ENCODE peak calls at places on chromosomes 7 and 10, in four cellular contexts. T, L, H and O are unnamed samples. For H3K4me1 and H3K27me3, the result is how much of the 10 kb centered on the place peaks cover.

GRCh38 chr7:155647734-155648133 is 3.3 kb downstream of the RBM33 start:
- DNase-seq in L (no peak), H (no peak), T (no peak), O (no peak)

GRCh38 chr7:889391-889790 is 13.0 kb downstream of the GET4 start:
- DNase-seq in T (no peak), L (no peak), H (no peak), O (no peak)

GRCh38 chr10:96764345-96764744 is 44.0 kb upstream of the PIK3AP1 start:
- DNase-seq in H (no peak), L (no peak), T (no peak), O (no peak)

GRCh38 chr7:94590526-94591162 is 65.3 kb downstream of the SGCE start:
- DNase-seq in T (no peak), H (no peak), L (no peak), O (no peak)

GRCh38 chr7:85716353-85716752 is 529.5 kb upstream of the SEMA3D start:
- DNase-seq in L (no peak), H (no peak), T (peak), O (no peak)

GRCh38 chr10:97805096-97805879 is 33.5 kb upstream of the SFRP5 start:
- DNase-seq in T (no peak), H (no peak), L (no peak), O (no peak)

GRCh38 chr10:3197354-3198003 is 24.9 kb upstream of the PITRM1 start:
- DNase-seq in H (peak), L (peak), T (peak), O (peak)

GRCh38 chr10:48384699-48384982 is 78.2 kb downstream of the MAPK8 start:
- DNase-seq in L (no peak), T (no peak), H (no peak), O (no peak)

GRCh38 chr7:132049462-132050304 is 493.3 kb upstream of the PODXL start:
- DNase-seq in H (peak), L (no peak), T (no peak), O (peak)

GRCh38 chr10:52146766-52147165 is 167.3 kb upstream of the DKK1 start:
- DNase-seq in L (no peak), H (no peak), T (no peak), O (no peak)

GRCh38 chr7:37198188-37198905 is 250.3 kb downstream of the ELMO1 start:
- DNase-seq in H (no peak), L (no peak), T (no peak), O (no peak)

GRCh38 chr7:11754123-11754522 is 77.9 kb downstream of the THSD7A start:
- DNase-seq in L (no peak), H (no peak), T (no peak), O (no peak)

GRCh38 chr10:70887804-70888800 is at the start of gene PCBD1:
- DNase-seq in H (peak), L (peak), T (peak), O (peak)

GRCh38 chr7:100584046-100584676 is 1.8 kb downstream of the LRCH4 start:
- DNase-seq in H (no peak), T (no peak), L (no peak), O (no peak)

GRCh38 chr10:103181244-103181643 is 11.8 kb downstream of the NT5C2 start:
- DNase-seq in L (no peak), T (no peak), H (no peak), O (peak)

GRCh38 chr10:89481662-89482061 is 53.7 kb downstream of the SLC16A12 start:
- DNase-seq in H (no peak), L (no peak), T (peak), O (no peak)

GRCh38 chr7:84950836-84951235 is 236.0 kb downstream of the SEMA3D start:
- DNase-seq in T (peak), L (no peak), H (no peak), O (no peak)

GRCh38 chr10:88272186-88272585 is 310.9 kb downstream of the RNLS start:
- DNase-seq in L (no peak), H (no peak), T (no peak), O (no peak)

GRCh38 chr10:132611986-132612385 is 74.4 kb downstream of the INPP5A start:
- DNase-seq in L (no peak), H (no peak), T (no peak), O (no peak)

GRCh38 chr10:4677296-4678021 is 148.5 kb upstream of the AKR1E2 start:
- DNase-seq in H (no peak), L (no peak), T (peak), O (no peak)

GRCh38 chr7:84040365-84040764 is 154.2 kb downstream of the SEMA3A start:
- DNase-seq in T (no peak), H (no peak), L (no peak), O (no peak)

GRCh38 chr10:60382946-60383681 is 6.6 kb downstream of the ANK3 start:
- DNase-seq in T (peak), H (no peak), L (no peak), O (no peak)

GRCh38 chr10:12981570-12981969 is 19.9 kb downstream of the CCDC3 start:
- DNase-seq in T (peak), H (no peak), L (no peak), O (no peak)

GRCh38 chr10:71397340-71398212 is 856 bp downstream of the CDH23 start:
- DNase-seq in T (no peak), L (no peak), H (no peak), O (no peak)

GRCh38 chr7:135571834-135572233 is 14.1 kb downstream of the NUP205 start:
- DNase-seq in T (no peak), H (no peak), L (no peak), O (no peak)

DNA sequence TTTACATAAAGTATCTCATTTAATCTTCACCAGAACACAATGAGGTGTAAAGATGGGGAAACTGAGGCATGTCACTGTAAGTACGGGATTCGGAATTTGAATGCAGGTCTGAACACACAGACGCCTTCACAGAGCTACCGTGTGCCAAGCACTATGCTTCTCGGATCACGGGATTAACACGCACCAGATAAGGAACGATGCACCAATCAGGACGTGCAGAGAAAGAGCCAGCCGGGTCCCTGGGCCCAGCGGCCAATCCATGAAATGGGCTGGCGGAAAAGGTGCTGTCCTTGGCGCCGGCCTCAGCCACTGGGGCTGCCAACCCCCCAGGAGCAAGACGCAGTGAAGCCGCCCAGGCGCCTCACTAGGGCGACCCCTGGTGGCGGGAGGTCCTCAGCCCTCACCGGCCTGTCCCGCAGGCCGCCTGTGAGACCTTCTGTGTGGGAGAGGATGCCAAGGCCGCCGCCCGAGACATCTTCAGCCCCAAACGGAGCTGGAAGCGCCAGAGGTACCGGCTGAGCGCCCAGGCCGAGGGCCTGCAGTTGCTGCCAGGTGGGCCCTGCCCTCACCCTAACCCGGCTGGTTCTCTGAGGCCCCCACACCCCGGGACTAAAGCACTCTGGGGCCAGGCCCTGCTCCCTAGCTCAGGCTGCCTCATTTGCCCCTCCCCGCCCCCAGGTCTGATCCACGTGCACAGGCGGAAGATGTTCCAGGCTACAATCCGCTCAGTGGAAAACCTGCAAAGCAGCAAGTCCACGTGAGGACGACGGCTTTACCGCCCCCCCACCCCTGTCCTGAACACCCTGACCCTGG is 15.6 kb downstream of the ATG9B start:
- DNase-seq in T (peak), H (peak), L (peak), O (peak)
- H3K4me1 ChIP-seq in T (under half), H (half or more), L (under half), O (under half)

GRCh38 chr7:109092268-109092667 is 522.6 kb downstream of the DNAJB9 start:
- DNase-seq in L (no peak), T (no peak), H (no peak), O (no peak)
- TF ChIP-seq CTCF in L (no peak), T (no peak), H (no peak), O (no peak)

GRCh38 chr7:20795881-20796280 is 9.2 kb upstream of the SP8 start:
- DNase-seq in H (no peak), T (no peak), L (no peak), O (no peak)
- H3K27me3 ChIP-seq in H (under half), T (under half), L (half or more), O (half or more)

GRCh38 chr10:110364531-110364937 is 59.8 kb upstream of the SMNDC1 start:
- DNase-seq in L (no peak), T (no peak), H (no peak), O (no peak)
- H3K4me1 ChIP-seq in L (under half), T (under half), H (under half), O (under half)

DNA sequence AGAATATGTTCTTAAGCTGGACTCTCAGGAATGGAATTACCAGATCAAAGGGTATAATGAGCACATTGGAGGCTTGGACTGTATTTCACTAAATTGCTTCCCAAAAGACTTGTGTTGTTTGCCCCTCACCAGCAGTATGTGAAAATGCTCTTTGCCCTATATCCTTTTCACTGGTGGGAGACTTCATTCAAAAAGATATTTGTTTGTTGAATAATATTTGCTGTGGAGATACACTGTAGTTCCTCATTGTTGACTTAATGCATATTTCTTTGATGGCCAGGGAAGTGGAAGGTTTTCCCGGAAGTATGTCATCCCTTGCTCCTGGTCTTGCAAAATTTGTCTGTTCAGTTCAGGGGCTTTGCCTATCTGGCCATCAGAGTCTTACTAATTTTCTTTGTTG is 19.4 kb downstream of the GSTO2 start:
- DNase-seq in L (no peak), H (no peak), T (no peak), O (no peak)
- TF ChIP-seq CTCF in L (no peak), H (no peak), T (no peak), O (no peak)